ENCODE peak calls at places on chromosomes 1 and 21, in five cellular contexts. P is G401, M is iris pigment epithelial cell, U is LoVo, V is iPS DF 6.9. X is an unnamed sample.
A peak's percentile ranks its signal among the peaks of the same experiment; 100 is the strongest.

GRCh38 chr1:227343727-227344551 is 25.6 kb upstream of the CDC42BPA start:
- DNase-seq in U (no peak), P (no peak), M (peak; percentile 98), V (no peak), X (no peak)

GRCh38 chr1:192140382-192140781 is 17.9 kb upstream of the RGS18 start:
- DNase-seq in P (no peak), U (no peak), V (no peak), M (no peak), X (no peak)

GRCh38 chr1:156691216-156691615 is 14.0 kb upstream of the NES start:
- DNase-seq in M (no peak), P (no peak), V (no peak), U (no peak), X (no peak)

GRCh38 chr1:247172956-247173355 is 1.1 kb upstream of the ZNF124 start:
- DNase-seq in V (no peak), M (no peak), P (no peak), U (no peak), X (no peak)

GRCh38 chr1:169491845-169492281 is 6.1 kb upstream of the SLC19A2 start:
- DNase-seq in V (no peak), M (no peak), U (no peak), P (no peak), X (no peak)

GRCh38 chr1:67429528-67430357 is 459 bp downstream of the SERBP1 start:
- DNase-seq in P (no peak), U (no peak), V (no peak), M (peak; percentile 23), X (no peak)

GRCh38 chr1:17892225-17892624 is 137.1 kb downstream of the ACTL8 start:
- DNase-seq in P (peak; percentile 25), V (no peak), M (no peak), U (no peak), X (peak; percentile 13)

GRCh38 chr1:65069186-65069585 is 78.8 kb upstream of the AK4 start:
- DNase-seq in V (no peak), P (peak; percentile 26), U (no peak), M (no peak), X (no peak)

GRCh38 chr1:184824716-184825323 is 70.2 kb upstream of the EDEM3 start:
- DNase-seq in P (no peak), U (no peak), M (no peak), V (no peak), X (no peak)

GRCh38 chr1:237562247-237562823 is 328.4 kb downstream of the ZP4 start:
- DNase-seq in U (peak; percentile 75), V (peak; percentile 52), P (peak; percentile 81), M (peak; percentile 65), X (peak; percentile 81)

GRCh38 chr21:44703731-44704635 is 7.0 kb downstream of the KRTAP10-12 start:
- DNase-seq in M (no peak), U (no peak), V (no peak), P (no peak), X (no peak)

GRCh38 chr1:21072721-21073120 is 104.0 kb downstream of the EIF4G3 start:
- DNase-seq in P (no peak), M (peak; percentile 86), U (no peak), V (no peak), X (no peak)

GRCh38 chr1:7319196-7319595 is 451.9 kb upstream of the VAMP3 start:
- DNase-seq in M (no peak), U (no peak), P (no peak), V (no peak), X (no peak)

GRCh38 chr1:165928075-165928731 is 100.8 kb downstream of the UCK2 start:
- DNase-seq in M (peak; percentile 47), U (peak; percentile 40), P (peak; percentile 81), V (peak; percentile 25), X (peak; percentile 76)

GRCh38 chr1:20248954-20249612 is 41.6 kb upstream of the VWA5B1 start:
- DNase-seq in P (no peak), M (no peak), V (no peak), U (no peak), X (no peak)

GRCh38 chr1:110719908-110720307 is 45.2 kb upstream of the KCNA3 start:
- DNase-seq in V (no peak), M (no peak), P (no peak), U (no peak), X (no peak)

GRCh38 chr1:100530901-100531487 is 6.9 kb upstream of the GPR88 start:
- DNase-seq in P (no peak), U (no peak), V (no peak), M (peak; percentile 96), X (no peak)

GRCh38 chr1:89781494-89782126 is 39.2 kb upstream of the LRRC8D start:
- DNase-seq in M (peak; percentile 40), V (no peak), U (no peak), P (no peak), X (no peak)

GRCh38 chr1:3369437-3370076 is 84.9 kb upstream of the ARHGEF16 start:
- DNase-seq in P (no peak), M (peak; percentile 91), U (no peak), V (no peak), X (no peak)

GRCh38 chr1:20590313-20590777 is 1.4 kb downstream of the CDA start:
- DNase-seq in V (no peak), M (peak; percentile 65), U (no peak), P (no peak), X (no peak)

GRCh38 chr1:229759037-229759435 is 133.0 kb downstream of the URB2 start:
- DNase-seq in U (no peak), M (peak; percentile 36), P (no peak), V (no peak), X (no peak)

GRCh38 chr1:110050602-110051261 is 16.3 kb downstream of the STRIP1 start:
- DNase-seq in V (no peak), M (peak; percentile 55), U (no peak), P (no peak), X (no peak)

GRCh38 chr1:172002725-172003345 is 161.5 kb downstream of the DNM3 start:
- DNase-seq in U (peak; percentile 32), V (no peak), M (peak; percentile 77), P (peak; percentile 80), X (peak; percentile 82)

GRCh38 chr1:45272943-45273342 is 53.8 kb upstream of the HPDL start:
- DNase-seq in P (no peak), M (peak; percentile 92), V (no peak), U (no peak), X (no peak)

X was measured in cerebellar cortex.